ENCODE peak calls at places on chromosome 22, in nine cellular contexts. C, J, M, P, L, W, O, Y and T are unnamed samples.

GRCh38 chr22:31883989-31884388 is 60.3 kb upstream of the YWHAH start:
- DNase-seq in C (no peak), J (no peak), M (no peak), P (no peak), L (no peak), W (no peak), O (no peak), Y (no peak), T (no peak)

GRCh38 chr22:27135582-27135981 is 478.2 kb downstream of the MIAT start:
- DNase-seq in C (peak; percentile 62), J (no peak), M (no peak), P (no peak), L (no peak), W (no peak), O (no peak), Y (peak; percentile 16), T (peak; percentile 91)

GRCh38 chr22:38570841-38571364 is 920 bp upstream of the DMC1 start:
- DNase-seq in C (peak; percentile 23), J (peak; percentile 48), M (peak; percentile 78), P (no peak), L (peak; percentile 43), W (peak; percentile 47), O (no peak), Y (peak; percentile 62), T (no peak)

GRCh38 chr22:17562906-17563870 is at the start of gene SLC25A18:
- DNase-seq in C (no peak), J (peak; percentile 59), M (peak; percentile 9), P (no peak), L (no peak), W (no peak), O (no peak), Y (peak; percentile 39), T (peak; percentile 50)

GRCh38 chr22:41550952-41551491 is 6.8 kb upstream of the POLR3H start:
- DNase-seq in C (no peak), J (no peak), M (no peak), P (no peak), L (no peak), W (no peak), O (no peak), Y (no peak), T (no peak)

GRCh38 chr22:17281026-17281809 is 62.0 kb upstream of the ADA2 start:
- DNase-seq in C (no peak), J (no peak), M (peak; percentile 54), P (no peak), L (no peak), W (no peak), O (no peak), Y (no peak), T (no peak)

GRCh38 chr22:48751539-48752437 is 1075.9 kb downstream of the BRD1 start:
- DNase-seq in C (no peak), J (no peak), M (no peak), P (no peak), L (no peak), W (no peak), O (no peak), Y (no peak), T (peak; percentile 76)

GRCh38 chr22:32542332-32543019 is 67.9 kb downstream of the FBXO7 start:
- DNase-seq in C (no peak), J (no peak), M (peak; percentile 80), P (no peak), L (no peak), W (no peak), O (no peak), Y (no peak), T (no peak)

GRCh38 chr22:19716041-19716828 is 1.9 kb downstream of the SEPTIN5 start:
- DNase-seq in C (no peak), J (no peak), M (peak; percentile 70), P (no peak), L (no peak), W (no peak), O (no peak), Y (no peak), T (peak; percentile 80)

GRCh38 chr22:47549741-47550340 is 787.4 kb downstream of the TBC1D22A start:
- DNase-seq in C (no peak), J (no peak), M (no peak), P (no peak), L (no peak), W (no peak), O (no peak), Y (no peak), T (no peak)

GRCh38 chr22:46843691-46844297 is 81.3 kb downstream of the TBC1D22A start:
- DNase-seq in C (peak; percentile 43), J (no peak), M (no peak), P (peak; percentile 57), L (peak; percentile 55), W (no peak), O (no peak), Y (no peak), T (peak; percentile 82)

DNA sequence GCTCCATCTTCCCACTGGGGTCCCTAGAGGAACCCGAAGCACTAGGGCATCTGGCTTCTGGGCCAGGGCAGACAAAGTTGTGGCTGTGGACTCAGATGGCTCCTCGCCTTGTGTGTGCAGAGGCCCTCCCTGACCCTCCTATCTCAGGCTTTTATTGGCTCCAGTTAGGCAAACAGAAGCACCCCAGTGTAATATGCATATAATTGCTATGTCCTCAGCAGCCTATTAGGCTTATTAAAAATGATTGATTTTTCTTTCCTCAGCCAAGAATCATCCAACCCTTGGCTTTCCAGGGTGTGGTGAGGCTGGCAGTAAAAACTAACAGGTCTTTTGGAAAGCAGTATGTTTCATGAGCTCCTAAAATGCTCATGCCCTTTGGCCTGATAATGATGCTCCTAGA is 22.3 kb downstream of the UPB1 start:
- DNase-seq in C (no peak), J (no peak), M (no peak), P (no peak), L (no peak), W (no peak), O (no peak), Y (no peak), T (peak; percentile 41)
- H3K4me1 ChIP-seq in C (peaks cover 11% of the 10 kb centered on the region), J (no peaks in the 10 kb centered on the region), M (peaks cover 81% of the 10 kb centered on the region), P (peaks cover 15% of the 10 kb centered on the region), L (peaks cover 10% of the 10 kb centered on the region), W (no peaks in the 10 kb centered on the region), O (no peaks in the 10 kb centered on the region), Y (no peaks in the 10 kb centered on the region), T (peaks cover 11% of the 10 kb centered on the region)

DNA sequence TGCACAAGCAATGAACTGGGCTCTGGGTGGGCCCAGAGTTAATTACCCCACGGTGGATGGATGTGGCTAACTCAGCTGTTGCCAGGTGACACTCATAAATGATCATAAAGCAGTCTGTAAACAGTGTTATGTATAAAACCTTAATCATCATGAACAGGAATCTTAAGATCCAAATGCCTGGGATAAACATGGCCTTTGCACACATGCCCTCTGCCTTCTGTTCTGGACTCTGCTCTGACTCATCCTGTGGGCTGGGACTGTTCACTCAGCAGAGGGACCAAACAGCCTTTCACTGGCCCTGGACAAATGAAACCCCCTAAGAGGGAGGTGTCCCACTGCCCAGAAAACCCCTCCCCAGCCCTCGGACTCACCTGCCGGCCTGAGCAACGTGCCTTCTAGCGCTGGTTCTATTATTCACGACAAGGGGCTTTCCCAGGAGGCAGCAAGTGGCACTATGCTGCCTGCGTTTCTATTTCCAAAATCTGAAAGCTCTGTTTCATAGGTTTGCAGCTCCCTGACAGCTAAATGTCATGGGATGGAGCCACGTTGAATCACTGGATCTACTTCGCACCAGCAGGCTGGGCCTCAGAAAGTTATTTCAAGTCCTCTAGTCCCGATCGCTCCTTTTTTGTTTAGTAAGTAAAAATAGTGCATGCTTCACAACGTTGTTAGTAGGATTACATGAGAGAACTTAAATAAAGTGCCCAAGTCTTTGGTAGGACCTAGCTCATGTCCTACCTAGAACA is 53.0 kb downstream of the LARGE1 start:
- DNase-seq in C (peak; percentile 9), J (no peak), M (no peak), P (no peak), L (no peak), W (no peak), O (no peak), Y (no peak), T (no peak)
- H3K4me1 ChIP-seq in C (no peaks in the 10 kb centered on the region), J (no peaks in the 10 kb centered on the region), M (peaks cover 4% of the 10 kb centered on the region), P (peaks cover 39% of the 10 kb centered on the region), L (no peaks in the 10 kb centered on the region), W (no peaks in the 10 kb centered on the region), O (peaks cover 3% of the 10 kb centered on the region), Y (peaks cover 22% of the 10 kb centered on the region), T (peaks cover 6% of the 10 kb centered on the region)

GRCh38 chr22:45512363-45512762 is 9.7 kb downstream of the FBLN1 start:
- DNase-seq in C (no peak), J (no peak), M (no peak), P (no peak), L (no peak), W (no peak), O (no peak), Y (no peak), T (peak; percentile 70)

GRCh38 chr22:45511847-45512261 is 9.2 kb downstream of the FBLN1 start:
- DNase-seq in C (no peak), J (no peak), M (no peak), P (peak; percentile 89), L (no peak), W (no peak), O (peak; percentile 63), Y (peak; percentile 48), T (peak; percentile 98)

GRCh38 chr22:45507798-45508197 is 5.1 kb downstream of the FBLN1 start:
- DNase-seq in C (no peak), J (no peak), M (no peak), P (no peak), L (no peak), W (no peak), O (no peak), Y (no peak), T (no peak)

GRCh38 chr22:45508814-45509213 is 6.1 kb downstream of the FBLN1 start:
- DNase-seq in C (no peak), J (no peak), M (no peak), P (no peak), L (no peak), W (no peak), O (no peak), Y (no peak), T (no peak)

DNA sequence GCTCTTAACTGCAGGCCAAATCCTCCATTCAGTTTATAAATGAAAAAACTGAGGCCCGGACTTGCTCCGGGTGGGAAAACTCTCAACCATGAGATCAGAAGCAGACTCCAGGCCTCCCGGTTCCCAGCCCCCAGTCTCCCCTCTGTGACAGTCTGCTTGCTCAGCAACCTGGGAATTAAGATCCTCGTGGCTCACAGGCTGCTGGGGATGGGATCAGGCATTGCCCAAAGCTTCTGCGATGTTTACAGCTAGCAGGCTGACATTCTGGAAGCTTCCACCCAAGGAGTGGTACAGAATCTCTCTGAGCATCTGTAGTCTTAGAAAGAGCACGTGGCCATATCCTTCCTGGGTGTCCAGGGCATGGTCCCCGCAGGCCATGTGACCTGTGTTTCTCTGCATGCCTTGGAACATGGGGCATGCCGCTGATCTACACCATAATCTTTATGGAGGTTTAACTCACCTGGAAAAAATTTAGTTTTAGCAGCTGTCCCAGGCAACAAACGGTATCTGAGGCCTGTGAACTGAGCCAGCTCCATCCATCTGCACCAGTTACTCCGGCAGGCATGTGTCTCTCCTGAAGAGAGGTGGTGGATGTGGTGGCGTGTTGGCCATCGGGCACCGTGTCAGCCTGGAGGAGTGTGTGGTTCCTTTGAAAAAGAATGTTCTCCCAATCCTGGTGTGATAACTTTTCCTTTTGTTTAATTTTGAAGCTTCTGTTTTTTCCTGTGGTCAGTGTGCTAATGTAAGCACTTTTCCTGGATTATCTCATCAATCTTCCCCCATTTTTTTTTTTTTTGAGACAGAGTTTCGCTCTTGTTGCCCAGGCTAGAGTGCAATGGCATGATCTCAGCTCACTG is 7.9 kb downstream of the FBLN1 start:
- DNase-seq in C (no peak), J (no peak), M (no peak), P (peak; percentile 33), L (no peak), W (no peak), O (no peak), Y (no peak), T (peak; percentile 39)
- H3K4me1 ChIP-seq in C (no peaks in the 10 kb centered on the region), J (peaks cover under 1% of the 10 kb centered on the region), M (no peaks in the 10 kb centered on the region), P (peaks cover 41% of the 10 kb centered on the region), L (no peaks in the 10 kb centered on the region), W (no peaks in the 10 kb centered on the region), O (peaks cover 6% of the 10 kb centered on the region), Y (peaks cover 6% of the 10 kb centered on the region), T (peaks cover 9% of the 10 kb centered on the region)

GRCh38 chr22:36365020-36365411 is 22.8 kb downstream of the MYH9 start:
- DNase-seq in C (peak; percentile 94), J (no peak), M (no peak), P (peak; percentile 81), L (peak; percentile 97), W (peak; percentile 88), O (no peak), Y (no peak), T (peak; percentile 94)
- H3K4me1 ChIP-seq in C (peaks cover 91% of the 10 kb centered on the region), J (peaks cover 19% of the 10 kb centered on the region), M (peaks cover 100% of the 10 kb centered on the region), P (peaks cover 78% of the 10 kb centered on the region), L (peaks cover 95% of the 10 kb centered on the region), W (peaks cover 98% of the 10 kb centered on the region), O (peaks cover 97% of the 10 kb centered on the region), Y (peaks cover 90% of the 10 kb centered on the region), T (peaks cover 98% of the 10 kb centered on the region)